ENCODE peak calls at places on chromosomes 6 and 20, in four cellular contexts. L is fibroblast of lung, U is fibroblast of pulmonary artery, V is pancreas. J is an unnamed sample.

GRCh38 chr20:1086273-1087213 is 31.9 kb upstream of the PSMF1 start:
- DNase-seq in V (no peak), U (no peak), L (no peak), J (no peak)

GRCh38 chr20:20375862-20376261 is 8.0 kb downstream of the INSM1 start:
- DNase-seq in U (no peak), L (no peak), V (no peak), J (no peak)

GRCh38 chr6:138654715-138655634 is 118.6 kb upstream of the CCDC28A start:
- DNase-seq in V (no peak), U (peak), L (peak), J (no peak)

GRCh38 chr20:23302386-23302785 is 48.2 kb upstream of the NXT1 start:
- DNase-seq in U (no peak), V (no peak), L (no peak), J (no peak)

GRCh38 chr6:157236040-157236725 is 87.1 kb downstream of the TMEM242 start:
- DNase-seq in L (no peak), U (no peak), V (peak), J (no peak)

GRCh38 chr20:2297352-2297717 is 1.5 kb downstream of the TGM3 start:
- DNase-seq in U (no peak), V (peak), L (no peak), J (no peak)

GRCh38 chr20:50338479-50339195 is 148.0 kb downstream of the CEBPB start:
- DNase-seq in U (no peak), L (no peak), V (no peak), J (no peak)

GRCh38 chr20:41362748-41363140 is 3.9 kb downstream of the EMILIN3 start:
- DNase-seq in L (no peak), U (no peak), V (no peak), J (no peak)

GRCh38 chr6:92496527-92496926 is 922.8 kb downstream of the EPHA7 start:
- DNase-seq in V (no peak), L (no peak), U (no peak), J (no peak)

GRCh38 chr6:107304421-107305025 is 154.8 kb downstream of the PDSS2 start:
- DNase-seq in U (no peak), V (no peak), L (no peak), J (no peak)

GRCh38 chr6:24448828-24449525 is 40.4 kb downstream of the GPLD1 start:
- DNase-seq in U (no peak), L (no peak), V (no peak), J (no peak)

GRCh38 chr6:87308970-87309369 is 13.4 kb upstream of the SMIM8 start:
- DNase-seq in V (no peak), L (no peak), U (no peak), J (no peak)

GRCh38 chr6:96990462-96990861 is 65.9 kb downstream of the KLHL32 start:
- DNase-seq in U (no peak), V (no peak), L (no peak), J (no peak)

GRCh38 chr6:44044940-44045671 is 82.1 kb downstream of the MRPL14 start:
- DNase-seq in V (no peak), L (no peak), U (no peak), J (no peak)

GRCh38 chr6:163529605-163530004 is 115.1 kb downstream of the QKI start:
- DNase-seq in L (peak), U (peak), V (no peak), J (no peak)

GRCh38 chr20:24106155-24106800 is 117.7 kb upstream of the GGTLC1 start:
- DNase-seq in U (no peak), V (no peak), L (no peak), J (no peak)

GRCh38 chr6:2765896-2766766 is 938 bp downstream of the WRNIP1 start:
- DNase-seq in U (peak), V (peak), L (peak), J (no peak)

GRCh38 chr6:140544431-140544830 is 1170.0 kb upstream of the CITED2 start:
- DNase-seq in V (no peak), L (no peak), U (no peak), J (no peak)

GRCh38 chr6:14540276-14540675 is 422.7 kb downstream of the CD83 start:
- DNase-seq in V (no peak), U (no peak), L (peak), J (no peak)

GRCh38 chr6:99608059-99608885 is 1.6 kb downstream of the PRDM13 start:
- DNase-seq in L (no peak), V (no peak), U (no peak), J (no peak)
- TF ChIP-seq CTCF in L (no peak), V (no peak), U (no peak), J (no peak)

DNA sequence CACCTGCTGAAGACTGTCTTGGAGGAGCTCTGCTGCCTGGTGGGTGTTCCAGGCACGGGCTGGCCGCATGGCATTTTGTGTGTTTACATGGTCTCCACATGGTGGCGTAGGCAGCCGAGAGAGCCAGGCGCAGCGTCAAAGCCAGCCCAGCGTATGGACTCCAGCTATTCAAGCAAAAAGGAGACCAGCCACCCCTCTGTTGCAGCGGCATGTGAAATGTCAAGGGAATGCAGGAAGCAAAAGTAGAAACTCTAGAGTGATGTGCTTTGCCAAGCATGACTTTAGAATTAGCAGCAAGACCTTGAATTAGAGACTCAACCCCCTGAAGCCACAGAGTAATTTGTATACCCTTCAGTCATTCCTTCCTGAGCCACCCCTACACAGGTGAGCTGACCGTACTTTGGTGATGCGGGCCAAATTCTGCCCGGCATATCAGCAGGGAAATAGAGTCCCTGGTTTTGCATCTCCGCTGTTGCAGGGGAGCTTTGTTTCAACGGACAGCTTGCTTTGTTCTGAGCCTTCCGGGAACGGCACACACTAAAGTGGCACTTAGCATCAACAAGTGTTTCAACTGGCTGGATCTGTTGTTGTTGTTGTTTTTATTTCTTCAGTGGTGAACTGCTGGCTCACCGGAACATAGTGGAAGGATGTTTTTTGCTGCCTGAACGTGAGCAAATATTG is 48.5 kb downstream of the FNDC1 start:
- DNase-seq in L (peak), V (peak), U (peak), J (no peak)
- TF ChIP-seq CTCF in L (peak), V (peak), U (peak), J (no peak)

GRCh38 chr6:1606533-1607235 is 3.0 kb upstream of the FOXC1 start:
- DNase-seq in V (no peak), U (no peak), L (no peak), J (no peak)

GRCh38 chr6:1607236-1607556 is 2.5 kb upstream of the FOXC1 start:
- DNase-seq in V (no peak), U (no peak), L (peak), J (no peak)

GRCh38 chr6:1604347-1604990 is 5.2 kb upstream of the FOXC1 start:
- DNase-seq in U (peak), L (peak), V (peak), J (no peak)

GRCh38 chr6:1604991-1605821 is 4.5 kb upstream of the FOXC1 start:
- DNase-seq in L (no peak), U (no peak), V (no peak), J (no peak)

GRCh38 chr6:1605822-1606532 is 3.7 kb upstream of the FOXC1 start:
- DNase-seq in L (peak), U (no peak), V (no peak), J (no peak)
- TF ChIP-seq CTCF in L (no peak), U (no peak), V (no peak), J (no peak)

DNA sequence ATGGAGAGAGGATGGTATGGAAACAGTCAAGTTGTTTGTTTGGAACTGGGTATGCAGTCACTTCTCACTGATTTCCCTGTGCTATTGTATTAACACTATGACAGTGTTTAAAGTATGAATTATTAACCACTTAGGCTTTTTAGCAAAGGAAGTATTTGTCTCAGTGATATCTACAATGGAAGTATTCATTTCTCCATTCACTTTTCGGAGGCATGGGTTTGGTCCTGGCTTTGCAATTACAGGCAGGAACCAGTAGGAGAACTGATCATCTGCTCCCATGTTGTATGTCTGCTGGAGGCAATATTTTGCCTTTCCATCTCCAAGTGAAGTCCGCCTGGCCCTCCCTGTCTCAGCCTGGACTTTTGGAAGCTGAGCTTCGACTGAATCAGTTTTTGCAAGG is 30.6 kb upstream of the EXOC2 start:
- DNase-seq in U (no peak), L (no peak), V (no peak), J (no peak)
- TF ChIP-seq CTCF in U (peak), L (no peak), V (no peak), J (no peak)

GRCh38 chr6:6801635-6802218 is 213.2 kb downstream of the LY86 start:
- DNase-seq in V (no peak), U (no peak), L (no peak), J (no peak)
- TF ChIP-seq CTCF in V (no peak), U (no peak), L (no peak), J (no peak)

GRCh38 chr6:118562959-118563358 is 14.9 kb downstream of the PLN start:
- DNase-seq in U (peak), L (no peak), V (no peak), J (no peak)

GRCh38 chr6:118562248-118562647 is 14.2 kb downstream of the PLN start:
- DNase-seq in U (no peak), L (no peak), V (no peak), J (no peak)

GRCh38 chr6:118569498-118569897 is 21.4 kb downstream of the PLN start:
- DNase-seq in U (no peak), V (no peak), L (no peak), J (no peak)

GRCh38 chr6:118567974-118568373 is 19.9 kb downstream of the PLN start:
- DNase-seq in V (no peak), U (no peak), L (no peak), J (no peak)

DNA sequence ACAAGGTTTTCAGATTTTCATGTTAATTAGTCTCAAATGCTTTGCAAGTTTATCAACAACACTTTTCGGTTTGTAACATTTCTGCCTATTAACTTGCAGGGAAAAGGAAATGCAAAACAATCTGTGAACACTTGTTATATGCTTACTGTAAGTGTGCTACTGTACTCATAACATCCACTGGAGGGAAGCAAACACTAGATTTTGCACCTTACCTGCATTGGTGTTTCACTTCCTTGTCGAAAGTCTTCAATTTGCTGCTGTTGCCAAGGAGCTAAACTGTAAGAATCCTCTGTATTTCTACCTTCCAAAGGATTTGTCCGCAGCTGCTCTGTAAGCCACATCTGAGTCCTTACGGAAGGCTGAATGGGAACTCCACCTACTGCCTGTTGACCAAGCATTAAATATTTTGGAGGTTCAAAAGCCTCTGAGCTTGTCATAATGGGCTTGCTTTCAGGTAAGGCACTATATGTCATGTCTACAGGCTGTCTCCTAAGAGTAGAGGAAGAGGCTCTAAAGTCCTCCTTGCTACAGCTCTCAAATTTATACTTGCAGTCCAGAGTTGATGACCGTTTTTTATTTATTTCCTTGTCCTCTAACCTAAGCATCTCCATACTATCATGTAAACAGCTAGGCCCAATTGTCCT is 17.3 kb downstream of the PLN start:
- DNase-seq in V (no peak), U (no peak), L (no peak), J (no peak)
- TF ChIP-seq CTCF in V (peak), U (peak), L (peak), J (no peak)

J was measured in omental fat pad.